ENCODE peak calls at places on chromosomes 7 and 10, in ten cellular contexts. M is PC-9, F is hepatocyte, L is MM.1S, W is lower lobe of right lung, U is Caco-2, H is ascending aorta, J is IMR-90, K is mammary epithelial cell, A is transverse colon. P is an unnamed sample.

GRCh38 chr10:13706604-13707003 is 119.8 kb downstream of the PRPF18 start:
- DNase-seq in U (peak; percentile 48), K (peak; percentile 33), L (no peak), W (no peak), J (no peak), M (no peak), F (no peak), H (no peak), A (peak; percentile 20), P (no peak)

GRCh38 chr7:12222889-12223579 is 11.9 kb downstream of the TMEM106B start:
- DNase-seq in A (no peak), M (no peak), L (no peak), H (no peak), K (no peak), U (no peak), F (no peak), J (no peak), W (no peak), P (no peak)

GRCh38 chr10:28545967-28546644 is 13.2 kb downstream of the WAC start:
- DNase-seq in H (no peak), K (no peak), A (no peak), U (no peak), F (no peak), L (peak; percentile 54), M (no peak), J (no peak), W (no peak), P (no peak)

GRCh38 chr10:24869354-24870016 is 82.9 kb downstream of the PRTFDC1 start:
- DNase-seq in M (no peak), K (peak; percentile 33), A (no peak), W (no peak), L (no peak), H (no peak), F (no peak), U (no peak), J (peak; percentile 67), P (no peak)

GRCh38 chr10:29266641-29267040 is 22.2 kb upstream of the LYZL1 start:
- DNase-seq in L (no peak), H (no peak), U (no peak), M (no peak), F (no peak), J (no peak), W (no peak), A (no peak), K (no peak), P (no peak)

GRCh38 chr7:151047979-151048763 is at the start of gene ASIC3:
- DNase-seq in L (no peak), U (no peak), H (no peak), K (no peak), A (no peak), F (no peak), W (no peak), J (no peak), M (no peak), P (no peak)

GRCh38 chr7:108771853-108772252 is 202.2 kb downstream of the DNAJB9 start:
- DNase-seq in W (no peak), F (no peak), L (no peak), A (no peak), K (no peak), H (no peak), M (no peak), U (no peak), J (no peak), P (no peak)

GRCh38 chr7:15995027-15995426 is 308.5 kb upstream of the MEOX2 start:
- DNase-seq in U (no peak), K (no peak), L (no peak), F (no peak), W (no peak), H (no peak), M (no peak), J (no peak), A (no peak), P (no peak)

GRCh38 chr7:13217762-13218161 is 530.3 kb downstream of the ARL4A start:
- DNase-seq in A (no peak), U (no peak), K (no peak), M (no peak), W (no peak), J (no peak), H (no peak), F (no peak), L (no peak), P (no peak)

GRCh38 chr7:70325509-70326101 is 727.3 kb downstream of the AUTS2 start:
- DNase-seq in F (peak; percentile 28), L (no peak), W (no peak), M (no peak), J (peak; percentile 9), K (peak; percentile 76), H (no peak), A (no peak), U (no peak), P (no peak)

GRCh38 chr7:20403356-20403755 is 72.7 kb downstream of the ITGB8 start:
- DNase-seq in L (no peak), J (no peak), H (no peak), K (no peak), U (no peak), M (no peak), A (no peak), W (no peak), F (no peak), P (no peak)

GRCh38 chr10:71390921-71391690 is 5.6 kb upstream of the CDH23 start:
- DNase-seq in A (no peak), M (no peak), U (no peak), K (no peak), L (no peak), W (no peak), H (peak; percentile 38), J (no peak), F (no peak), P (no peak)

GRCh38 chr7:42972703-42973500 is 40.7 kb downstream of the MRPL32 start:
- DNase-seq in F (peak; percentile 74), W (no peak), H (peak; percentile 79), J (peak; percentile 75), A (peak; percentile 17), M (no peak), U (no peak), K (no peak), L (no peak), P (peak; percentile 51)

GRCh38 chr7:37916017-37916672 is 472 bp downstream of the SFRP4 start:
- DNase-seq in U (no peak), M (no peak), K (peak; percentile 14), H (peak; percentile 68), L (no peak), F (peak; percentile 41), A (peak; percentile 14), J (no peak), W (peak; percentile 48), P (no peak)

GRCh38 chr10:58517071-58517470 is 4.4 kb downstream of the BICC1 start:
- DNase-seq in U (no peak), L (no peak), A (no peak), M (no peak), F (no peak), K (no peak), J (no peak), W (no peak), H (no peak), P (no peak)

GRCh38 chr10:35552622-35553342 is 52.4 kb upstream of the GJD4 start:
- DNase-seq in A (no peak), H (no peak), L (no peak), W (no peak), J (peak; percentile 26), U (no peak), F (no peak), M (peak; percentile 74), K (peak; percentile 19), P (no peak)
- H3K36me3 ChIP-seq in A (no peaks in the 10 kb centered on the region), H (peaks cover 15% of the 10 kb centered on the region), L (no peaks in the 10 kb centered on the region), W (peaks cover 27% of the 10 kb centered on the region), J (peaks cover 23% of the 10 kb centered on the region), U (peaks cover 3% of the 10 kb centered on the region), F (no peaks in the 10 kb centered on the region), M (no peaks in the 10 kb centered on the region), K (peaks cover 2% of the 10 kb centered on the region), P (peaks cover 36% of the 10 kb centered on the region)

DNA sequence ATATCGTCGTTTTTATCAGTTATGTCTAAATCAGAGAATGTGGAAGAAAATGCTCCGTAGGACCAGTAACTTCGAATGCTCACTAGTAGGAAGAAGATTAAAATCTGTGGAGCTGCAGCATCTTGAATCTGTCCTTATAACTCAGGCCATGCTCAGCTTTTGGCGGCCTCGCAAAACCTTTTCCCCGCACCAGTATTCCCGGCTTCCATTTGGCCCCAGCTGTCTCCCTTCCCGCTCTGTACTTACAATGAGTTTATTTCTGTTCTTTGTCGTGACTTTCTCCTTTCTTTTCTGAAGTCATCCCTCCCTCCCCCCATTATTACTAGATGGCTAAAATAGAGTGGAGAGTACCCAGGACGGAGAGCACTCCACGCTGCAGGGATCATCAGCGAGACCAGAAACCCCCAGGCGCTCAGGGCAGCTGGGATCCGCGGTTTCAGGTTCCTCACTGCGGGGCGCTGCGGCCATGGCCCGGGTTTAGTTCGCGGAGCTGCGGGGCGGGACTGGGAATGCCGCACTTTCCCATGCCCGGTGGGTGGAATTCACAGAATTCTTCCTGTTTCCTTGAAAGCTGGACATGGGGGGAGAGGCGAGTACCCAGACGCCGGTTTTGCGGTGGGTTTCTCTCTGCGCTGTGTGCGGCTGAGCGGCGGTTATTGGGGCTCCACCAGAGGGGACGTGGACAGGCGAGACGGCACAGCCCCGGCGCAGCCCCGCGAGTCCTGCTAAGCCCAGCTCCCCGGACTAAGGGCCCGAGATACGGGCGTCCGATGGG is 183.5 kb downstream of the POM121L12 start:
- DNase-seq in M (no peak), W (no peak), A (no peak), U (no peak), K (no peak), L (no peak), H (no peak), J (no peak), F (peak; percentile 34), P (no peak)
- H3K4me3 ChIP-seq in M (no peak overlapping the region), W (peak overlapping the region; percentile 19), A (peak overlapping the region; percentile 11), U (no peak overlapping the region), K (no peak overlapping the region), L (no peak overlapping the region), H (peak overlapping the region; percentile 59), J (no peak overlapping the region), F (peak overlapping the region; percentile 87), P (no peak overlapping the region)

DNA sequence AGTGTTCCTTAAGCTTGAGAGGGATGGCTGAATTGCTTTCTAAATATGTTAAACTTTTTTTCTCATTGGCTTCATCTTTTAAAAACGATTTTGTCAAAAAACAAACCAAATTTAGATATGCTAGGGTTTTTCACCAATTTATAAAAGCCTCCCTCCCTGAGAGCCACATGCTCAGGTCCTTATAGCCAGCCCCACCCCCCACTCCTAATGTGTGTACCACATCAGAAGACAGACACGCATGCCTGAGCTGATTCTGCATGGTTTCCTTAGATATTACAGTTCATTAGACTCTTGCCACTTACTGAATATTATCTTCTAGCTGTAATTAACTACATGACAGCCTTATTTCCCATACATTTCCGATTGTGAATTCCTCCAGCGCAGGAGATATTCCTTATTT is 2.0 kb downstream of the CUL1 start:
- DNase-seq in K (no peak), L (peak; percentile 82), F (peak; percentile 56), H (no peak), W (no peak), A (peak; percentile 20), U (peak; percentile 48), M (peak; percentile 32), J (peak; percentile 50), P (no peak)
- H3K4me1 ChIP-seq in K (peaks cover 43% of the 10 kb centered on the region), L (peaks cover 47% of the 10 kb centered on the region), F (peaks cover 34% of the 10 kb centered on the region), H (peaks cover 42% of the 10 kb centered on the region), W (peaks cover 57% of the 10 kb centered on the region), A (peaks cover 21% of the 10 kb centered on the region), U (peaks cover 32% of the 10 kb centered on the region), M (peaks cover 52% of the 10 kb centered on the region), J (peaks cover 11% of the 10 kb centered on the region), P (peaks cover 21% of the 10 kb centered on the region)

DNA sequence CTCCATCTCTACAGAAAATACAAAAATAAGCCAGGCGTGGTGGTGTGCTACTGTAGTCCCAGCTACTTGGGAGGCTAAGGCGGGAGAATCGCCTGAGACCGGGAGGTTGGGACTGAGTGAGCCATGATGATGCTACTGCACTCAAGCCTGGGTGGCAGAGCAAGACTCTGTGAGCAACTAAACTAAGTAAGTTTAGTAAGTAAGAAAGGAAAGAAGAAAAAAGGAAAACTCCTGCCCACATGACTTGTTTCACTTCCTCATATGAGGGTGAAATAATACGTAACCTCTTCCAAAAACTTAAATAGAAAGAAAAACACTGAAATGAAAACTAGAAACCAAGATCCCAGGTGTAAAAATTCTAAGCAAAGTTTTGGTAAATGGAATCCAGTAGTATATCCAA is 79.6 kb downstream of the LARP4B start:
- DNase-seq in K (no peak), M (no peak), U (no peak), F (no peak), A (no peak), J (no peak), W (no peak), H (no peak), L (peak; percentile 46), P (no peak)
- H3K36me3 ChIP-seq in K (peaks cover 13% of the 10 kb centered on the region), M (peaks cover 2% of the 10 kb centered on the region), U (peaks cover 6% of the 10 kb centered on the region), F (no peaks in the 10 kb centered on the region), A (no peaks in the 10 kb centered on the region), J (peaks cover 27% of the 10 kb centered on the region), W (peaks cover 53% of the 10 kb centered on the region), H (peaks cover 13% of the 10 kb centered on the region), L (peaks cover 4% of the 10 kb centered on the region), P (peaks cover 54% of the 10 kb centered on the region)